ENCODE peak calls at places on chromosomes 1 and 21, in six cellular contexts. S is A549, K is endothelial cell of umbilical vein, L is K562, D is GM12878, E is HepG2. F is an unnamed sample.

GRCh38 chr1:7549277-7549676 is 221.8 kb upstream of the VAMP3 start:
- DNase-seq in E (no peak), K (peak), S (peak), L (no peak), D (peak), F (peak)

GRCh38 chr1:30837653-30838052 is 70.9 kb downstream of the SDC3 start:
- DNase-seq in E (no peak), K (no peak), L (no peak), D (no peak), S (no peak), F (no peak)

GRCh38 chr21:33230518-33231324 is 983 bp downstream of the IFNAR2 start:
- DNase-seq in D (no peak), L (peak), E (peak), K (peak), S (peak), F (peak)

GRCh38 chr1:26072305-26072704 is 4.9 kb upstream of the TRIM63 start:
- DNase-seq in S (no peak), L (no peak), E (no peak), K (no peak), D (no peak), F (no peak)

GRCh38 chr21:41817228-41817627 is 50.4 kb upstream of the RIPK4 start:
- DNase-seq in L (peak), K (peak), E (peak), S (peak), D (no peak), F (peak)

GRCh38 chr1:27366411-27367159 is at the start of gene MAP3K6:
- DNase-seq in S (peak), D (no peak), K (peak), E (no peak), L (peak), F (peak)

GRCh38 chr1:95023399-95024050 is 49.2 kb downstream of the ALG14 start:
- DNase-seq in S (no peak), K (peak), D (no peak), L (no peak), E (no peak), F (no peak)

GRCh38 chr1:68121536-68121935 is 71.1 kb upstream of the DIRAS3 start:
- DNase-seq in E (no peak), L (no peak), K (no peak), S (no peak), D (no peak), F (no peak)

GRCh38 chr21:41630917-41631316 is 123.0 kb upstream of the TMPRSS2 start:
- DNase-seq in K (no peak), S (no peak), L (no peak), E (no peak), D (no peak), F (no peak)

GRCh38 chr1:12095822-12096263 is 32.7 kb downstream of the TNFRSF8 start:
- DNase-seq in D (no peak), S (peak), E (no peak), L (peak), K (no peak), F (peak)

GRCh38 chr1:169466259-169467230 is 19.2 kb downstream of the SLC19A2 start:
- DNase-seq in D (no peak), E (peak), S (peak), K (peak), L (peak), F (peak)

GRCh38 chr1:215083408-215083961 is 948 bp downstream of the KCNK2 start:
- DNase-seq in D (no peak), L (no peak), K (peak), E (no peak), S (no peak), F (no peak)

GRCh38 chr1:31875636-31876236 is 59.9 kb upstream of the SPOCD1 start:
- DNase-seq in L (no peak), E (peak), K (no peak), D (no peak), S (peak), F (no peak)

GRCh38 chr1:210754931-210755670 is 378.8 kb downstream of the KCNH1 start:
- DNase-seq in D (no peak), E (no peak), S (no peak), K (no peak), L (no peak), F (no peak)

GRCh38 chr1:184827600-184828368 is 73.1 kb upstream of the EDEM3 start:
- DNase-seq in K (no peak), S (no peak), D (no peak), L (no peak), E (no peak), F (no peak)

GRCh38 chr1:223133301-223133823 is 9.7 kb downstream of the TLR5 start:
- DNase-seq in K (no peak), D (no peak), E (no peak), S (no peak), L (no peak), F (no peak)

GRCh38 chr1:164644774-164645634 is 86.0 kb downstream of the PBX1 start:
- DNase-seq in D (no peak), S (peak), E (no peak), K (no peak), L (no peak), F (no peak)

GRCh38 chr1:51268675-51269033 is 32.6 kb downstream of the RNF11 start:
- DNase-seq in D (no peak), E (no peak), K (no peak), L (no peak), S (no peak), F (no peak)

GRCh38 chr1:45822644-45823043 is 19.2 kb downstream of the MAST2 start:
- DNase-seq in E (peak), K (no peak), D (no peak), S (no peak), L (no peak), F (no peak)
- TF ChIP-seq MYC in E (no peak), K (no peak), D (no peak), S (no peak), L (no peak), F (no peak)

GRCh38 chr1:200409761-200410565 is at the start of gene ZNF281:
- DNase-seq in S (peak), L (peak), E (peak), D (peak), K (peak), F (peak)
- TF ChIP-seq POLR2A in S (peak), L (peak), E (peak), D (peak), K (peak), F (peak)

DNA sequence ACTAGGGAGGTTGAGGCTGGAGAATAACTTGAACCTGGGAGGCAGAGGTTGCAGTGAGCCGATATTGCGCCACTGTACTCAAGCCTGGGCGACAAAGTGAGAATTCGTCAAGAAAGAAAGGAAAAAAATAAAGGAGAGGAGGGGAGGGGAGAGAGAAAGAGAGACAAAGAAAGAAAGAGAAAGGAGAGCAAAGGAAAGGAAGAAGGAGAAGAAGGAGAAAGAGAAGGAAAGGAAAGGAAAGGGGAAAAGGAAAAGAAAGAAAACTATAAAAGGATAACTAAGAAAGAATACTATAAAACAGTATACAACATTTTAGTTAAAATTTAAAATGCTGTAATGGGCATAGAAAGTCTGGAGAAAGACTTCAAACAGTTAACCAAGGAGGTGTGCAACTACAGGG is 33.6 kb downstream of the EIF4G3 start:
- DNase-seq in K (no peak), D (no peak), L (no peak), E (no peak), S (no peak), F (no peak)
- TF ChIP-seq MYC in K (no peak), D (no peak), L (no peak), E (no peak), S (no peak), F (no peak)

DNA sequence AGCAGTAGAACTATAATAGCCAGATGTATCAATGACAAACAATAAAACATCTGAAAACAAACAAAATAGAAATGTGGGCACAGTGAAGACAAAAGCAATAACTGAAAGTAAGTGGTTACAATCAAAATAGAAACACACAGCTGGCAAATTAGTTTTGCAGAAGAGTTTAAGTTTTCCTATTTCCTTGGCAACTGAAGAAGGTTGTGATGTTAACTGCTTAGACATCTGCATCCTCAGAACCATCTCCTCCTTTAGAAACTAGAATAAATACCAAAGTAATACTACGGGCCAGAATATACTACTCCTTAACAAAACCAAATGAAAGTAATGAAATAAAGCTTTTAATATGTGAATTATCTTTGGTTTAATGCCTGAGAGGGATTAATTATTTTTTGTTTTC is 605.5 kb downstream of the LTN1 start:
- DNase-seq in E (no peak), D (no peak), K (no peak), S (no peak), L (no peak), F (no peak)
- TF ChIP-seq POLR2A in E (no peak), D (no peak), K (no peak), S (no peak), L (no peak), F (no peak)

DNA sequence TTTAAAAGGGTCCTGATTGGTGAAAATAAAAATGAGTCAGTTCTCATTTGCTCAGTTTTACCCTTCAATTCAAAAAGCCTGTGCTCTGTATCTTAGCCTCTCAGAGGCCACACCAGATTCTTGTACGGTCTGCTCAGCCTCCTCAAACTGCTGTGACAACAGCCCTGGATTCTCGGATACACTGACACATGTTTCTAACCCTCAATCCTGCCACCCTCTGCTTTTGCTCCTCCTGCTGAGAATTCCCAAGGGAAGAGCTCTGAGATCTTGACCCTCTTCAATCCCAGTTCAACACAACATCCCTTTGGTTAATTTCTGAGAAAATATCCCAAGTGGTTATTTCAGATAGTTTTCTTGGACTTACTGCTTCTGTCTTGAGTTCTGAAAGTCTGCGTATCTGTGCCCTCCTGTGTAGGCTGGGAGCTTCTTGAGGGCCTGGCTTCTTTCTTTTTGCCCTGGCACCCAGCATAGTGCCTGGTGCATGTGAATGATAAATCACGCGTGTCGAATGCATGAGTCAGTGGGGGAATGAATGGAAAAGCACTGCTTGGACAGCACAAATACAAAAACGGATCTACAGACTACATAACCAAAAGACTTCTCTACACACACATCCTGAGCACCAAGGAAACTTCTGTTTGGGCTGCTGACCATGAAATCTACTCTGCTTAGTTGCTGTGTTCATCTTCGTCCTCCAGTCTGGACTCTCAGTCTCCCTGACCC is 24.5 kb downstream of the IRF2BP2 start:
- DNase-seq in D (no peak), L (no peak), K (no peak), E (no peak), S (no peak), F (no peak)
- TF ChIP-seq MYC in D (no peak), L (no peak), K (no peak), E (no peak), S (no peak), F (no peak)

GRCh38 chr1:203426870-203427269 is 48.7 kb upstream of the PRELP start:
- DNase-seq in L (no peak), S (no peak), D (no peak), K (no peak), E (no peak), F (no peak)
- TF ChIP-seq POLR2A in L (no peak), S (no peak), D (no peak), K (no peak), E (no peak), F (no peak)

F was measured in NB4.